ENCODE peak calls at places on chromosomes 11 and 22, in five cellular contexts. Z is cardiac fibroblast, U is fibroblast of the aortic adventitia, L is HFF-Myc, H is heart left ventricle. Q is an unnamed sample.

GRCh38 chr11:101048479-101048878 is 81.1 kb downstream of the PGR start:
- DNase-seq in Z (no peak), U (no peak), L (no peak), H (no peak), Q (no peak)

GRCh38 chr11:44865866-44866272 is 84.8 kb downstream of the TP53I11 start:
- DNase-seq in Z (no peak), U (no peak), L (no peak), H (peak; percentile 78), Q (no peak)

GRCh38 chr11:125379565-125380343 is 116.3 kb downstream of the FEZ1 start:
- DNase-seq in Z (no peak), U (no peak), L (no peak), H (no peak), Q (no peak)

GRCh38 chr11:67416416-67417335 is 1.2 kb downstream of the CARNS1 start:
- DNase-seq in Z (peak; percentile 53), U (peak; percentile 31), L (no peak), H (no peak), Q (no peak)

GRCh38 chr22:43853328-43853931 is 8.9 kb downstream of the SULT4A1 start:
- DNase-seq in Z (no peak), U (no peak), L (no peak), H (peak; percentile 54), Q (no peak)

GRCh38 chr11:2299773-2300172 is 1.9 kb downstream of the C11orf21 start:
- DNase-seq in Z (no peak), U (no peak), L (no peak), H (peak; percentile 37), Q (no peak)

GRCh38 chr11:3132271-3132781 is 32.8 kb downstream of the OSBPL5 start:
- DNase-seq in Z (no peak), U (no peak), L (no peak), H (peak; percentile 37), Q (no peak)

GRCh38 chr22:26086359-26086758 is 82.9 kb upstream of the SEZ6L start:
- DNase-seq in Z (no peak), U (no peak), L (no peak), H (no peak), Q (no peak)

GRCh38 chr11:21410513-21410912 is 741.1 kb downstream of the NELL1 start:
- DNase-seq in Z (no peak), U (no peak), L (no peak), H (no peak), Q (no peak)

GRCh38 chr11:95556011-95556341 is 233.6 kb downstream of the FAM76B start:
- DNase-seq in Z (no peak), U (no peak), L (no peak), H (no peak), Q (no peak)

GRCh38 chr22:44132724-44133123 is 48.0 kb upstream of the PARVG start:
- DNase-seq in Z (no peak), U (no peak), L (no peak), H (peak; percentile 11), Q (no peak)

GRCh38 chr22:26656896-26657851 is at the start of gene MIAT:
- DNase-seq in Z (no peak), U (no peak), L (no peak), H (peak; percentile 71), Q (no peak)

GRCh38 chr11:10770626-10771254 is 19.7 kb downstream of the CTR9 start:
- DNase-seq in Z (peak; percentile 50), U (peak; percentile 59), L (peak; percentile 19), H (no peak), Q (no peak)

GRCh38 chr11:107683070-107683469 is 28.8 kb downstream of the SLN start:
- DNase-seq in Z (no peak), U (no peak), L (no peak), H (no peak), Q (no peak)
- TF ChIP-seq CTCF in Z (no peak), U (no peak), L (no peak), H (no peak), Q (no peak)

GRCh38 chr11:14380125-14380936 is 21.3 kb upstream of the RRAS2 start:
- DNase-seq in Z (no peak), U (no peak), L (no peak), H (no peak), Q (no peak)
- H3K4me3 ChIP-seq in Z (no peak overlapping the region), U (peak overlapping the region; percentile 58), L (peak overlapping the region; percentile 43), H (no peak overlapping the region), Q (no peak overlapping the region)

GRCh38 chr11:17407575-17407974 is 19.1 kb upstream of the KCNJ11 start:
- DNase-seq in Z (no peak), U (no peak), L (no peak), H (no peak), Q (no peak)

GRCh38 chr11:17403977-17404759 is 15.7 kb upstream of the KCNJ11 start:
- DNase-seq in Z (peak; percentile 17), U (peak; percentile 39), L (no peak), H (peak; percentile 51), Q (peak; percentile 5)

GRCh38 chr11:17406082-17406817 is 17.8 kb upstream of the KCNJ11 start:
- DNase-seq in Z (no peak), U (no peak), L (no peak), H (peak; percentile 46), Q (no peak)

GRCh38 chr11:17406818-17407149 is 18.3 kb upstream of the KCNJ11 start:
- DNase-seq in Z (no peak), U (no peak), L (no peak), H (no peak), Q (no peak)

GRCh38 chr11:17405232-17406005 is 17.0 kb upstream of the KCNJ11 start:
- DNase-seq in Z (peak; percentile 62), U (peak; percentile 21), L (peak; percentile 39), H (peak; percentile 86), Q (no peak)
- TF ChIP-seq CTCF in Z (peak; percentile 43), U (peak; percentile 20), L (no peak), H (peak; percentile 44), Q (no peak)

DNA sequence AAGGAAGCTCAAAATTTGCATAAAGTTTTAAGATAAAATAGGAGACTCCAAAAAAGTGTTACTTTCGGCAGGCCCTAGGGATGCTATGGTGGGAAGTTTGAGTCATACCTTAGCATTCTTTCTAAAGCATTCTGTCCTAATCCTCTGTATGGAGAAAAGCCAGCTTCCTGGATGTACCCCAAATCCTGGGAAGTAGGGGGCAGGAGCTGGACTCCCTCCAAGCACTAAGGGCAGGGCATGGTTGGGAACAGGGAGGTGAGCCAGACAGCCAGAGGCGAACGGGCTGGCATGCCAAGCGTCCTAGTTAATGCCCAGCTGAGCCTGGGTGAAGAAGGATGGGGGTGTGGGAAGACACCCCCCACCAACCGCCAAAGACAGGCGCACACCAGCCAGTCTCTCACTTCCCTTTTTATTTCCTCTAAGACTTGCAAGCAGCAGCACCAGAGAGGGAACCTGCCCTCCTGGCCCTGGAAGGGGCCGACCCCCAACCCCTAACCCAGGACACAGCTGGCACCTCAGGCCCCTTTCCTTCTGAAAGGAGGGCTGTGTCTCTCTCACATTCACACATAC is 23.9 kb downstream of the RTN4RL2 start:
- DNase-seq in Z (no peak), U (no peak), L (no peak), H (no peak), Q (no peak)
- H3K4me3 ChIP-seq in Z (no peak overlapping the region), U (no peak overlapping the region), L (no peak overlapping the region), H (no peak overlapping the region), Q (no peak overlapping the region)

GRCh38 chr11:114318361-114318760 is 22.2 kb downstream of the NNMT start:
- DNase-seq in Z (no peak), U (no peak), L (no peak), H (no peak), Q (no peak)

GRCh38 chr11:114315749-114316368 is 19.7 kb downstream of the NNMT start:
- DNase-seq in Z (peak; percentile 44), U (peak; percentile 40), L (no peak), H (no peak), Q (no peak)

GRCh38 chr11:114319716-114320328 is 23.6 kb downstream of the NNMT start:
- DNase-seq in Z (peak; percentile 24), U (peak; percentile 29), L (no peak), H (no peak), Q (no peak)

GRCh38 chr11:114316980-114317675 is 20.9 kb downstream of the NNMT start:
- DNase-seq in Z (peak; percentile 73), U (peak; percentile 83), L (no peak), H (no peak), Q (no peak)

DNA sequence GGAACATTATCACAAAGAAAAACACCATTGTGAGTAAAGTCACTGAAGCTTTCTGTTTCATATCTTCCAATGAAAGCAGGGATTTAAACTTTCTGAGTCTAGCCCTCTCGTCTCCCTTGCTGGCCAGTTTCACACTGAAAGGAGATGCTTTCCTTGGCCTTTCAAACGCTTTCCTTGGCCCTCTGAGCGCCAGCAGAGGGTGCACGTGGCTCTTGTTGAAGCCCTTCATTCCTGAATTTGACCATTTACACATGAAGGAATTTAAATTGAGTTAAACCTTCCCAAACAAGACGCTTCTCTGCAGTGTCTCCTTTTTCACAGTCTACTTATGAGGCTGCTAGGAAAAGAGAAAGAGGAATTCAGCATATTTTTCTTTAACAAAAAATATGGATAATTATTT is 21.5 kb downstream of the NNMT start:
- DNase-seq in Z (peak; percentile 78), U (peak; percentile 84), L (no peak), H (no peak), Q (no peak)
- TF ChIP-seq CTCF in Z (peak; percentile 36), U (peak; percentile 56), L (peak; percentile 61), H (peak; percentile 30), Q (peak; percentile 49)